ENCODE peak calls at places on chromosomes 11 and 22, in eight cellular contexts. C is HFFc6; A is effector memory CD4-positive, alpha-beta T cell; I is caudate nucleus; D is CD4-positive, alpha-beta memory T cell; E is stimulated activated CD4-positive, alpha-beta T cell treated with anti-CD3 and anti-CD28 coated beads, TNF-alpha, amount 100 ng/mL, for 1 hour; T is GM12865; B is stimulated activated effector memory CD8-positive, alpha-beta T cell treated with anti-CD3 and anti-CD28 coated beads, Interleukin-12 subunit alpha, Interleukin-12 subunit beta, amount 100 ng/mL, for 72 hours. S is an unnamed sample.

GRCh38 chr11:114354076-114354475 is 46.2 kb downstream of the C11orf71 start:
- DNase-seq in C (peak; percentile 77), A (no peak), I (no peak), D (no peak), E (no peak), T (no peak), B (no peak), S (no peak)

GRCh38 chr11:72584293-72584921 is 89.8 kb downstream of the PDE2A start:
- DNase-seq in C (no peak), A (peak; percentile 33), I (no peak), D (peak; percentile 58), E (no peak), T (no peak), B (peak; percentile 66), S (peak; percentile 80)

GRCh38 chr22:38455530-38456271 is 702 bp upstream of the KCNJ4 start:
- DNase-seq in C (no peak), A (no peak), I (peak; percentile 11), D (no peak), E (no peak), T (peak; percentile 41), B (no peak), S (no peak)

GRCh38 chr11:132987936-132988335 is 544.4 kb downstream of the OPCML start:
- DNase-seq in C (peak; percentile 24), A (no peak), I (no peak), D (no peak), E (no peak), T (no peak), B (no peak), S (no peak)

GRCh38 chr11:110829873-110830272 is 117.6 kb upstream of the ARHGAP20 start:
- DNase-seq in C (no peak), A (no peak), I (no peak), D (no peak), E (no peak), T (no peak), B (no peak), S (no peak)

GRCh38 chr11:13800901-13801300 is 132.4 kb downstream of the FAR1 start:
- DNase-seq in C (no peak), A (no peak), I (no peak), D (no peak), E (no peak), T (no peak), B (no peak), S (no peak)

GRCh38 chr11:134399996-134400395 is 12.0 kb downstream of the B3GAT1 start:
- DNase-seq in C (no peak), A (no peak), I (no peak), D (no peak), E (no peak), T (no peak), B (no peak), S (no peak)

GRCh38 chr22:33274941-33275443 is 216.8 kb upstream of the SYN3 start:
- DNase-seq in C (no peak), A (no peak), I (no peak), D (no peak), E (no peak), T (no peak), B (no peak), S (no peak)

GRCh38 chr11:64436025-64436424 is 77.1 kb downstream of the RPS6KA4 start:
- DNase-seq in C (no peak), A (no peak), I (no peak), D (no peak), E (no peak), T (no peak), B (no peak), S (no peak)

GRCh38 chr11:17954395-17955252 is 58.2 kb downstream of the SERGEF start:
- DNase-seq in C (no peak), A (no peak), I (no peak), D (no peak), E (no peak), T (no peak), B (no peak), S (no peak)

GRCh38 chr11:47415949-47416472 is 7.6 kb downstream of the SLC39A13 start:
- DNase-seq in C (peak; percentile 92), A (no peak), I (no peak), D (no peak), E (no peak), T (no peak), B (no peak), S (peak; percentile 93)

GRCh38 chr11:129728571-129728970 is 87.1 kb upstream of the TMEM45B start:
- DNase-seq in C (no peak), A (no peak), I (no peak), D (no peak), E (no peak), T (no peak), B (no peak), S (no peak)

GRCh38 chr11:79011357-79011756 is 429.5 kb downstream of the TENM4 start:
- DNase-seq in C (no peak), A (no peak), I (no peak), D (no peak), E (no peak), T (no peak), B (no peak), S (no peak)

GRCh38 chr11:75474878-75475766 is 42.1 kb upstream of the KLHL35 start:
- DNase-seq in C (no peak), A (peak; percentile 40), I (peak; percentile 43), D (peak; percentile 41), E (no peak), T (peak; percentile 43), B (peak; percentile 85), S (no peak)

GRCh38 chr22:28594784-28595324 is 84.8 kb downstream of the TTC28 start:
- DNase-seq in C (peak; percentile 73), A (no peak), I (no peak), D (peak; percentile 13), E (no peak), T (peak; percentile 59), B (no peak), S (no peak)

GRCh38 chr11:66317766-66318575 is 1.1 kb upstream of the CD248 start:
- DNase-seq in C (peak; percentile 61), A (no peak), I (no peak), D (peak; percentile 59), E (no peak), T (peak; percentile 39), B (peak; percentile 65), S (peak; percentile 93)

GRCh38 chr22:39426380-39427043 is 26.9 kb downstream of the TAB1 start:
- DNase-seq in C (no peak), A (no peak), I (no peak), D (no peak), E (no peak), T (no peak), B (no peak), S (no peak)

GRCh38 chr22:20107951-20108756 is 7.8 kb upstream of the RANBP1 start:
- DNase-seq in C (no peak), A (no peak), I (no peak), D (no peak), E (no peak), T (no peak), B (no peak), S (no peak)

GRCh38 chr22:27554106-27554814 is 247.3 kb downstream of the MN1 start:
- DNase-seq in C (no peak), A (no peak), I (no peak), D (no peak), E (no peak), T (no peak), B (no peak), S (no peak)

GRCh38 chr22:37068859-37069258 is 17.3 kb downstream of the KCTD17 start:
- DNase-seq in C (no peak), A (no peak), I (no peak), D (no peak), E (no peak), T (no peak), B (no peak), S (no peak)